ENCODE peak calls at places on chromosome 14, in four cellular contexts. I is mucosa of gallbladder, W is endothelial cell, G is skeletal muscle cell. R is an unnamed sample.
A peak's percentile ranks its signal among the peaks of the same experiment; 100 is the strongest.

GRCh38 chr14:65290830-65291229 is 121.7 kb upstream of the FUT8 start:
- DNase-seq in W (no peak), G (peak; percentile 97), I (peak; percentile 34), R (no peak)

GRCh38 chr14:55271572-55272414 is 572 bp downstream of the FBXO34 start:
- DNase-seq in G (peak; percentile 51), I (peak; percentile 66), W (peak; percentile 54), R (peak; percentile 67)

GRCh38 chr14:34981743-34982420 is 910 bp upstream of the SRP54 start:
- DNase-seq in I (no peak), W (peak; percentile 52), G (peak; percentile 11), R (no peak)

GRCh38 chr14:68199465-68200145 is 380.0 kb downstream of the RAD51B start:
- DNase-seq in G (no peak), I (peak; percentile 50), W (peak; percentile 8), R (no peak)

GRCh38 chr14:95533391-95533821 is 1.4 kb upstream of the GLRX5 start:
- DNase-seq in W (no peak), I (no peak), G (no peak), R (peak; percentile 66)

GRCh38 chr14:56491299-56492285 is 88.0 kb upstream of the TMEM260 start:
- DNase-seq in W (peak; percentile 69), I (peak; percentile 30), G (no peak), R (peak; percentile 79)

GRCh38 chr14:64938972-64939816 is 3.4 kb downstream of the GPX2 start:
- DNase-seq in I (no peak), G (no peak), W (no peak), R (no peak)

GRCh38 chr14:102965282-102965681 is 42.8 kb downstream of the AMN start:
- DNase-seq in G (no peak), W (no peak), I (no peak), R (no peak)

GRCh38 chr14:38339704-38340103 is 83.8 kb upstream of the CLEC14A start:
- DNase-seq in W (no peak), I (no peak), G (peak; percentile 69), R (no peak)

GRCh38 chr14:68082698-68083291 is 263.2 kb downstream of the RAD51B start:
- DNase-seq in W (no peak), G (no peak), I (no peak), R (no peak)

GRCh38 chr14:42541535-42542001 is 934.9 kb downstream of the LRFN5 start:
- DNase-seq in W (no peak), G (peak; percentile 90), I (no peak), R (no peak)

GRCh38 chr14:95979339-95980042 is 59.7 kb upstream of the C14orf132 start:
- DNase-seq in I (no peak), G (no peak), W (no peak), R (no peak)

GRCh38 chr14:77302926-77303325 is 17.8 kb downstream of the POMT2 start:
- DNase-seq in W (no peak), I (no peak), G (no peak), R (no peak)

GRCh38 chr14:54767450-54767849 is 135.2 kb downstream of the GCH1 start:
- DNase-seq in G (no peak), W (no peak), I (no peak), R (no peak)

GRCh38 chr14:22131749-22132476 is 457.1 kb downstream of the DAD1 start:
- DNase-seq in I (no peak), W (peak; percentile 22), G (no peak), R (no peak)

GRCh38 chr14:58783801-58784511 is 146.2 kb downstream of the DACT1 start:
- DNase-seq in W (no peak), I (no peak), G (no peak), R (no peak)

GRCh38 chr14:103448097-103448496 is 62.9 kb downstream of the MARK3 start:
- DNase-seq in G (no peak), I (no peak), W (no peak), R (no peak)

GRCh38 chr14:78029471-78030372 is 140.5 kb upstream of the NRXN3 start:
- DNase-seq in W (no peak), I (no peak), G (no peak), R (peak; percentile 66)

GRCh38 chr14:50780393-50780792 is 50.6 kb downstream of the NIN start:
- DNase-seq in W (no peak), I (no peak), G (no peak), R (no peak)

GRCh38 chr14:75489480-75489837 is 32.8 kb upstream of the BATF start:
- DNase-seq in W (no peak), G (no peak), I (no peak), R (no peak)

GRCh38 chr14:69244946-69245345 is 15.0 kb upstream of the GALNT16 start:
- DNase-seq in W (no peak), G (no peak), I (no peak), R (no peak)

GRCh38 chr14:36901846-36902245 is 240.2 kb downstream of the PAX9 start:
- DNase-seq in G (no peak), W (no peak), I (no peak), R (no peak)

GRCh38 chr14:64960762-64961276 is 11.3 kb downstream of the RAB15 start:
- DNase-seq in I (no peak), G (no peak), W (peak; percentile 38), R (peak; percentile 57)

GRCh38 chr14:35140718-35141581 is 18.6 kb downstream of the PRORP start:
- DNase-seq in G (no peak), W (no peak), I (no peak), R (peak; percentile 6)